ENCODE peak calls at places on chromosomes 1 and 21, in five cellular contexts. H, D, G, X and Y are unnamed samples. For H3K4me1, the result is how much of the 10 kb centered on the place peaks cover.

GRCh38 chr21:37593015-37593414 is 226.4 kb downstream of the DYRK1A start:
- DNase-seq in H (no peak), D (no peak), G (peak), X (no peak), Y (no peak)

GRCh38 chr21:27643326-27643725 is 676.4 kb upstream of the ADAMTS5 start:
- DNase-seq in H (no peak), D (no peak), G (no peak), X (no peak), Y (no peak)

GRCh38 chr1:45302505-45303331 is 24.0 kb upstream of the HPDL start:
- DNase-seq in H (no peak), D (no peak), G (no peak), X (no peak), Y (no peak)

GRCh38 chr21:30257773-30258172 is 25.0 kb downstream of the KRTAP24-1 start:
- DNase-seq in H (peak), D (no peak), G (peak), X (no peak), Y (peak)

GRCh38 chr1:28985427-28985826 is 71.1 kb downstream of the EPB41 start:
- DNase-seq in H (no peak), D (no peak), G (no peak), X (no peak), Y (no peak)

GRCh38 chr1:56202186-56202585 is 377.2 kb downstream of the PLPP3 start:
- DNase-seq in H (no peak), D (no peak), G (no peak), X (no peak), Y (peak)

GRCh38 chr1:173014145-173014544 is 36.6 kb downstream of the TNFSF18 start:
- DNase-seq in H (no peak), D (no peak), G (no peak), X (no peak), Y (no peak)

GRCh38 chr21:33760641-33761103 is 118.4 kb downstream of the ITSN1 start:
- DNase-seq in H (no peak), D (peak), G (no peak), X (no peak), Y (no peak)

GRCh38 chr1:91021686-91022517 is at the start of gene ZNF644:
- DNase-seq in H (peak), D (peak), G (peak), X (peak), Y (peak)

GRCh38 chr1:93681095-93681548 is 515 bp downstream of the BCAR3 start:
- DNase-seq in H (no peak), D (peak), G (no peak), X (no peak), Y (no peak)

DNA sequence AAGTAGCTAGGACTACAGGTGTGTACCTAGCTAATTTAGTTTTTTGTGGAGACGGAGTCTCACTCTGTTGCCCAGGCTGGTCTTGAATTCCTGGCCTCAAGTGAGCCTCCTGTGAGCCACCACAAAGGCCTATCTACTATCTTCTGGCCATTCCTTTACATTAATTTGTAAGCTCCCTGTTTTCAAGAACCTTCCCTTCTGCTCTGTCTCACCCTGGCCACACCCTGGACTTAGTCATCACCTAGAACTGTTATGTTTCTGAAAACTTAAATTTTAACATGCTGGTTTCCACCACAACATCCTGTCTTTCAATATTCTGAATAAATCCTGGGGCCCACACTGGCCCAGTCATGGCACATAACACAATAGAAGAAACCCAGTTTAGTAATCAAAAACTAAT is 4.9 kb upstream of the B4GALT3 start:
- DNase-seq in H (no peak), D (peak), G (no peak), X (no peak), Y (peak)
- H2AFZ ChIP-seq in H (peak), D (peak), G (no peak), X (no peak), Y (peak)

DNA sequence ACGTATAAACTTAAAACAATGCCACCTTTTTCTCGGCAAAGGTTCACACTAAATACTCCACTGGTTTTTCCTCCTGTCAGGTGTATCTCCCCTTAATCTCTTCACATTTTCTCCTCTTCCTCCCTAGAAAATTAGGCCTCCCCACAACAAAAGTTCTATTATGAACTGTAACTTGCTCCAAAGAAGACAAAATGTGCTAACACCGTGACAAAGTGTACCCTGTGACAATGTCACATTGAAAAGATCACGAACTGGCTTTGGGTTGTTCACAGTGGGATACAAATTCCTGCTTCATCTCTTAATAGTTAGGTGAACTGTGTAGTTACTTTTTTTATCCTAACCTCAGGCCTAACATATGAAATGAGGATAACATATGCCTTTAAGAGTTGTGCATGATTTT is 6.0 kb downstream of the NUCKS1 start:
- DNase-seq in H (no peak), D (no peak), G (no peak), X (no peak), Y (no peak)
- H3K4me1 ChIP-seq in H (under half), D (under half), G (half or more), X (under half), Y (under half)

GRCh38 chr1:103327054-103327719 is 198.3 kb upstream of the RNPC3 start:
- DNase-seq in H (no peak), D (no peak), G (no peak), X (no peak), Y (no peak)
- H2AFZ ChIP-seq in H (no peak), D (no peak), G (no peak), X (no peak), Y (no peak)

DNA sequence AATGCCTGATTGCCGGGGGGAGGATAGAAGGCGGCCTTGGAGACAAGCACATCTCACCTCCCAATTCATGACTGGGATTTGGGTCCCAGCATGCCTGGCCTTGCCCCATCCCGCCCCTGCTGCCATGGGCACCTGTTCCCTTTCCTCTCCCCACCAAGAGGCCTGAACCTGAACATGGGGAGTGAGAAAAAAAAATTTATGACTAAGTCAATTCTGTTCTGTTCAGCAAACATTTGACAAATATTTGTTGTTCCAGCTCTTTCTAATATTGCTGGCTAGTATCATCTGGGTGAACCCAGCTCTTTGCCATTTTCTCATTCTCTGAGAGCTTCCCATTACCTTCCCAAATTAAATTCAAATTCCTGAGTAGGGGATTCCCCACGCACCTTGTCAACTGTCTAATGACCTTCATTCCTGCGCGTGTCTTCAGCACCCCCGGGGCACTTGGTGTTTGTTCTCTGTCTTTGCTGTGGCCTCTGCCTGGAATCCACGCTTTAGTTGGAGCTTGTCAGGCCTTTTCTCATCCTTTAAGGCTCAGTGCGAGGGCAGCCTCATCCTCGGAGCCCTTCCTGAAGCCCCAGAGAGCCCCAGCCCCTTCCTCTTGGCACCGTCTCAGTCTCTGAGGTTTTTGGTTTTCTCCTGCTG is 42.7 kb downstream of the ARHGEF10L start:
- DNase-seq in H (no peak), D (no peak), G (no peak), X (no peak), Y (peak)
- H3K4me1 ChIP-seq in H (under half), D (under half), G (half or more), X (under half), Y (under half)

GRCh38 chr1:184672013-184672726 is 82.5 kb downstream of the EDEM3 start:
- DNase-seq in H (no peak), D (no peak), G (no peak), X (no peak), Y (no peak)
- H2AFZ ChIP-seq in H (no peak), D (no peak), G (peak), X (no peak), Y (no peak)

GRCh38 chr1:30760596-30761311 is 3.2 kb upstream of the LAPTM5 start:
- DNase-seq in H (no peak), D (no peak), G (no peak), X (no peak), Y (no peak)
- H3K4me1 ChIP-seq in H (half or more), D (under half), G (under half), X (under half), Y (under half)